ENCODE peak calls at places on chromosomes 5 and 9, in six cellular contexts. One of them, this sample, is unnamed.

GRCh38 chr5:147727200-147727599 is 55.3 kb downstream of the JAKMIP2 start:
- DNase-seq in K562: no peak
- DNase-seq in A549: no peak
- DNase-seq in endothelial cell of umbilical vein: no peak
- DNase-seq in HepG2: no peak
- DNase-seq in GM12878: no peak
- DNase-seq in this sample: no peak

GRCh38 chr9:93965830-93966577 is 10.8 kb upstream of the BARX1 start:
- DNase-seq in K562: peak; percentile 40
- DNase-seq in A549: no peak
- DNase-seq in endothelial cell of umbilical vein: no peak
- DNase-seq in HepG2: no peak
- DNase-seq in GM12878: no peak
- DNase-seq in this sample: no peak

GRCh38 chr9:131755541-131756198 is 15.8 kb upstream of the RAPGEF1 start:
- DNase-seq in K562: peak; percentile 85
- DNase-seq in A549: peak; percentile 81
- DNase-seq in endothelial cell of umbilical vein: peak; percentile 83
- DNase-seq in HepG2: peak; percentile 74
- DNase-seq in GM12878: no peak
- DNase-seq in this sample: peak; percentile 84

GRCh38 chr5:83993803-83994202 is 273.1 kb upstream of the HAPLN1 start:
- DNase-seq in K562: no peak
- DNase-seq in A549: no peak
- DNase-seq in endothelial cell of umbilical vein: no peak
- DNase-seq in HepG2: no peak
- DNase-seq in GM12878: no peak
- DNase-seq in this sample: no peak

GRCh38 chr5:130796902-130797301 is 368.2 kb downstream of the HINT1 start:
- DNase-seq in K562: no peak
- DNase-seq in A549: no peak
- DNase-seq in endothelial cell of umbilical vein: no peak
- DNase-seq in HepG2: no peak
- DNase-seq in GM12878: no peak
- DNase-seq in this sample: no peak

GRCh38 chr5:55737793-55738192 is at the start of gene DDX4:
- DNase-seq in K562: no peak
- DNase-seq in A549: no peak
- DNase-seq in endothelial cell of umbilical vein: no peak
- DNase-seq in HepG2: no peak
- DNase-seq in GM12878: no peak
- DNase-seq in this sample: no peak

GRCh38 chr9:68895741-68896478 is 118.0 kb downstream of the PRKACG start:
- DNase-seq in K562: no peak
- DNase-seq in A549: no peak
- DNase-seq in endothelial cell of umbilical vein: no peak
- DNase-seq in HepG2: no peak
- DNase-seq in GM12878: peak; percentile 69
- DNase-seq in this sample: peak; percentile 4

GRCh38 chr9:38066167-38066906 is 2.7 kb downstream of the SHB start:
- DNase-seq in K562: no peak
- DNase-seq in A549: no peak
- DNase-seq in endothelial cell of umbilical vein: no peak
- DNase-seq in HepG2: no peak
- DNase-seq in GM12878: no peak
- DNase-seq in this sample: no peak

GRCh38 chr5:132210944-132211343 is 16.7 kb downstream of the P4HA2 start:
- DNase-seq in K562: no peak
- DNase-seq in A549: no peak
- DNase-seq in endothelial cell of umbilical vein: no peak
- DNase-seq in HepG2: no peak
- DNase-seq in GM12878: no peak
- DNase-seq in this sample: no peak

GRCh38 chr9:101383361-101383760 is 1.4 kb downstream of the BAAT start:
- DNase-seq in K562: no peak
- DNase-seq in A549: no peak
- DNase-seq in endothelial cell of umbilical vein: no peak
- DNase-seq in HepG2: no peak
- DNase-seq in GM12878: no peak
- DNase-seq in this sample: no peak

GRCh38 chr9:124218438-124219289 is 39.1 kb upstream of the NEK6 start:
- DNase-seq in K562: peak; percentile 26
- DNase-seq in A549: peak; percentile 39
- DNase-seq in endothelial cell of umbilical vein: peak; percentile 68
- DNase-seq in HepG2: peak; percentile 30
- DNase-seq in GM12878: peak; percentile 92
- DNase-seq in this sample: peak; percentile 95

GRCh38 chr5:67050125-67050524 is 146.5 kb downstream of the CD180 start:
- DNase-seq in K562: no peak
- DNase-seq in A549: no peak
- DNase-seq in endothelial cell of umbilical vein: no peak
- DNase-seq in HepG2: no peak
- DNase-seq in GM12878: no peak
- DNase-seq in this sample: no peak

GRCh38 chr5:115857621-115858349 is 16.1 kb downstream of the AP3S1 start:
- DNase-seq in K562: no peak
- DNase-seq in A549: peak; percentile 43
- DNase-seq in endothelial cell of umbilical vein: peak; percentile 72
- DNase-seq in HepG2: no peak
- DNase-seq in GM12878: no peak
- DNase-seq in this sample: no peak

GRCh38 chr9:115046199-115046598 is 71.8 kb downstream of the TNC start:
- DNase-seq in K562: no peak
- DNase-seq in A549: no peak
- DNase-seq in endothelial cell of umbilical vein: no peak
- DNase-seq in HepG2: no peak
- DNase-seq in GM12878: no peak
- DNase-seq in this sample: no peak

GRCh38 chr9:124033348-124033747 is 21.8 kb downstream of the LHX2 start:
- DNase-seq in K562: no peak
- DNase-seq in A549: no peak
- DNase-seq in endothelial cell of umbilical vein: no peak
- DNase-seq in HepG2: no peak
- DNase-seq in GM12878: no peak
- DNase-seq in this sample: no peak

GRCh38 chr5:95843733-95844223 is 21.3 kb upstream of the GLRX start:
- DNase-seq in K562: no peak
- DNase-seq in A549: peak; percentile 30
- DNase-seq in endothelial cell of umbilical vein: no peak
- DNase-seq in HepG2: no peak
- DNase-seq in GM12878: no peak
- DNase-seq in this sample: no peak

GRCh38 chr5:40578501-40579451 is 100.9 kb upstream of the PTGER4 start:
- DNase-seq in K562: no peak
- DNase-seq in A549: no peak
- DNase-seq in endothelial cell of umbilical vein: peak; percentile 14
- DNase-seq in HepG2: no peak
- DNase-seq in GM12878: peak; percentile 76
- DNase-seq in this sample: peak; percentile 8

GRCh38 chr5:133333561-133334150 is 278.7 kb downstream of the FSTL4 start:
- DNase-seq in K562: no peak
- DNase-seq in A549: no peak
- DNase-seq in endothelial cell of umbilical vein: no peak
- DNase-seq in HepG2: no peak
- DNase-seq in GM12878: no peak
- DNase-seq in this sample: no peak

GRCh38 chr5:68898961-68899471 is 194.8 kb upstream of the SLC30A5 start:
- DNase-seq in K562: no peak
- DNase-seq in A549: no peak
- DNase-seq in endothelial cell of umbilical vein: no peak
- DNase-seq in HepG2: no peak
- DNase-seq in GM12878: no peak
- DNase-seq in this sample: no peak

GRCh38 chr5:90909945-90910344 is 351.3 kb downstream of the ADGRV1 start:
- DNase-seq in K562: no peak
- DNase-seq in A549: no peak
- DNase-seq in endothelial cell of umbilical vein: no peak
- DNase-seq in HepG2: no peak
- DNase-seq in GM12878: no peak
- DNase-seq in this sample: no peak

GRCh38 chr9:33140406-33141360 is 26.5 kb downstream of the B4GALT1 start:
- DNase-seq in K562: no peak
- DNase-seq in A549: no peak
- DNase-seq in endothelial cell of umbilical vein: peak; percentile 42
- DNase-seq in HepG2: no peak
- DNase-seq in GM12878: no peak
- DNase-seq in this sample: peak; percentile 60

GRCh38 chr5:124302504-124302903 is 443.9 kb downstream of the ZNF608 start:
- DNase-seq in K562: no peak
- DNase-seq in A549: no peak
- DNase-seq in endothelial cell of umbilical vein: no peak
- DNase-seq in HepG2: no peak
- DNase-seq in GM12878: no peak
- DNase-seq in this sample: no peak

GRCh38 chr5:67530609-67531255 is 334.1 kb upstream of the CD180 start:
- DNase-seq in K562: no peak
- DNase-seq in A549: no peak
- DNase-seq in endothelial cell of umbilical vein: no peak
- DNase-seq in HepG2: no peak
- DNase-seq in GM12878: no peak
- DNase-seq in this sample: no peak

DNA sequence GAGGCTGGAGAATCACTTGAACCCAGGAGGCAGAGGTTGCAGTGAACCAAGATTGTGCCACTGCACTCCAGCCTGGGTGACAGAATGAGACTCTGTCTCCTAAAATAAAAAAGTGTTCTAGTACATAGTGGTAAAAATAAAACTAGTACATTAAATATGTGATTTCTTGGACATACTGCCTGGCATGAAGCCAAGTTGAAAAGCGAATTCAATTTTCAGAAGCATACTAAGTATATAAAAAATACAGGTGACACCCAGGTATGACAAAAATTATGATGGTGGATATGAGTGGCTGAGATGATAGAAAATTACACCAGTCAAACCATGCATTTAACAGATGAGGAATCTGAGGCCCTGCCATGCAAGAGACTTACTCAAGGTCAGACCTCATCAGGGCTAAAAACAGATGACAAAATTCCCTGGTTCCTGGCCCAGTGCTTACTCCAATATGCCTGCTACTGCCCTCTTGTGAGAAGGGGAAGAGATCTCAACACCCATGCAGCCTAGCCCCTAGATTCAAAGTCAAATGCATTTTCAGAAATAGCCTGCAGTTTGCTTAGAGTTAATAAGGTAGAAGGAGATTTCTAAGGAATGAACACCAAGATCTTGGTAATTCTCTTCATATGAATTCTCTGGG is 46.6 kb upstream of the GNPDA1 start:
- DNase-seq in K562: peak; percentile 35
- DNase-seq in A549: peak; percentile 30
- DNase-seq in endothelial cell of umbilical vein: no peak
- DNase-seq in HepG2: peak; percentile 20
- DNase-seq in GM12878: no peak
- DNase-seq in this sample: peak; percentile 10
- TF ChIP-seq CTCF in K562: peak; percentile 42
- TF ChIP-seq CTCF in A549: no peak
- TF ChIP-seq CTCF in endothelial cell of umbilical vein: no peak
- TF ChIP-seq CTCF in HepG2: peak; percentile 5
- TF ChIP-seq CTCF in GM12878: no peak
- TF ChIP-seq CTCF in this sample: no peak

DNA sequence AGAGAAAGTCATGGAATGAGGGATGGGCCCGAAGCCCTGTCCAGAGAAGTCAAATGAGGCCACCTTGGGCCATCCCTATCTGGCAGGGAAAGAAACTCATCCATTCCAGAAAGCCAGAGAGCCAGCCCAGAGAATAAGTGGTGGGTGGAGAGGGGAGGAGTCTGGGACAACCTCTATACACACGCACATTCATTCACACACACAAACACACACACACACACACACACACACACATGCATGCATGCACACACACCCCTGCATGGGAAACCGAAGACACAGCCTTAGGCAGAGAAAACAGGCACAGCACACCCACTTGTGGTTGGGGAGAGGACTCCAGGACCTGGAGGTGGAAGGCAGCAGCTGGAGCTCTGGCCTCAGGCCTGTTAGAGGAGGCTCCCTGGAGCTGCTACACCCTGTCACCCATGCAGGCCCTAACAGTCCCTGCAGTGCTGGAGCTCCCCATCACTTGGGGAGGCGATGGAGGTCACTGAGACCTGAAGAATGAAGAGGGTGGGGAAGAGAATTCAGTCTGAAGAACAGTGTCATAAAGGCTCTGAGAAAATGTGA is 38.0 kb downstream of the TGFBI start:
- DNase-seq in K562: no peak
- DNase-seq in A549: peak; percentile 60
- DNase-seq in endothelial cell of umbilical vein: no peak
- DNase-seq in HepG2: peak; percentile 73
- DNase-seq in GM12878: no peak
- DNase-seq in this sample: no peak
- TF ChIP-seq MYC in K562: no peak
- TF ChIP-seq MYC in A549: no peak
- TF ChIP-seq MYC in endothelial cell of umbilical vein: no peak
- TF ChIP-seq MYC in HepG2: no peak
- TF ChIP-seq MYC in GM12878: no peak
- TF ChIP-seq MYC in this sample: no peak

DNA sequence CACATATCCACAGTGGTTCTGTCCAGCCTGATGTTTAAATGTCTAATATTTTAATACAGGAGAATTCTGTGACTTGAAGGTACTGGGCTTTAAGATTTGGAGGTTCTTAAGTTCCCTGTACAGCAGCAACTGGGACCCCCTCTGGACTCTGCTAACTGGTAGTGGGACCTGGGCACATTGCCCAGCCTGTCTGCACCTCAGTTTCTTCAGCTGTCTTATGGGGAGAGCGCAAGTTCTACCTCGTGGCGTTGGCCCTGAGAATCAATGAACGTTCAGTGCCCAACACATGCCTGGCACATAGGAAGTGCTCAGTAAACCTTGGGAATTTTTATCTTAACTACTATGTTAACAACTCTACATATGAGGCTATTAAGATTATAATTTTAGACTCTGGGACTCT is 1.4 kb downstream of the SLC2A6 start:
- DNase-seq in K562: no peak
- DNase-seq in A549: no peak
- DNase-seq in endothelial cell of umbilical vein: no peak
- DNase-seq in HepG2: no peak
- DNase-seq in GM12878: no peak
- DNase-seq in this sample: no peak
- H3K4me3 ChIP-seq in K562: no peak overlapping the region
- H3K4me3 ChIP-seq in A549: no peak overlapping the region
- H3K4me3 ChIP-seq in endothelial cell of umbilical vein: no peak overlapping the region
- H3K4me3 ChIP-seq in HepG2: no peak overlapping the region
- H3K4me3 ChIP-seq in GM12878: peak overlapping the region; percentile 94
- H3K4me3 ChIP-seq in this sample: peak overlapping the region; percentile 55

DNA sequence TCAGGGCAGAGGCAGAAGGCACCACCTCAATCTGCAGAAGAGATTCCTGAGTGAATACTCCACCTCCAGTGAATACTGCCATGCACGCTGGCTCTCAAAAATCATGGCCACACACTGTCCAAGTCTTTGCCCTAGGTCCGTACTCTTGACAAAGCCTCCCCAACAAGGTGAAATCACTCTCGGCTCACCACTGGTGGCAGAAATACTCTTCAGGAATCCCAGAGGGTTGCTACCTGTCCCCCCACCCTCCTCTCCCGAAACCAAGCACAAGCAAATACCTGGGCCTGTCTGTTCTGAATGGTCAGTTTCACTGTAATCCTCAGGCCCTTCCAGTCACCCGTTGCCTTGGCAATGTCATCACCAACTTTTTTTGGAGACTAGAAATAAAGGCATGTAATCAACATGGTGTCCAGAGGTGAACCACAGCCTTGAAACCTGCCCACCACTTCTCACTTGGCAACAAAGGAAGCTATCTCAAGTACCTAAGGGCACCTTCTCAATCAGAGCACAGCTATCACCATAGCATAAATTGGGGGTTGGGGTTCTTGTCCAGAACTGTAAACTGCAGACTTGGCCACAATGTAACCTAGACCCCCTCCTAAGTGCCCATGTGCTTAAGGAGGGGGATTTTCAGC is 1.8 kb downstream of the RPL12 start:
- DNase-seq in K562: peak; percentile 12
- DNase-seq in A549: no peak
- DNase-seq in endothelial cell of umbilical vein: no peak
- DNase-seq in HepG2: no peak
- DNase-seq in GM12878: no peak
- DNase-seq in this sample: peak; percentile 16
- TF ChIP-seq CTCF in K562: no peak
- TF ChIP-seq CTCF in A549: no peak
- TF ChIP-seq CTCF in endothelial cell of umbilical vein: no peak
- TF ChIP-seq CTCF in HepG2: no peak
- TF ChIP-seq CTCF in GM12878: no peak
- TF ChIP-seq CTCF in this sample: no peak